ENCODE peak calls at places on chromosomes 6 and 20, in six cellular contexts. C, Y, H, Q, U and J are unnamed samples.

GRCh38 chr6:84422380-84422968 is 195.0 kb upstream of the CEP162 start:
- ATAC-seq in C (peak; percentile 97), Y (peak; percentile 81), H (no peak), Q (no peak), U (no peak), J (no peak)

GRCh38 chr6:167588181-167588919 is 238.4 kb upstream of the AFDN start:
- ATAC-seq in C (peak; percentile 70), Y (peak; percentile 43), H (no peak), Q (no peak), U (no peak), J (no peak)

GRCh38 chr6:44825284-44825683 is 437.8 kb downstream of the CDC5L start:
- ATAC-seq in C (no peak), Y (no peak), H (no peak), Q (no peak), U (no peak), J (no peak)

GRCh38 chr20:25223179-25223661 is 24.7 kb upstream of the PYGB start:
- ATAC-seq in C (peak; percentile 88), Y (no peak), H (peak; percentile 22), Q (no peak), U (peak; percentile 96), J (peak; percentile 91)

GRCh38 chr6:52994789-52995078 is 350 bp downstream of the GSTA4 start:
- ATAC-seq in C (peak; percentile 72), Y (peak; percentile 2), H (peak; percentile 62), Q (peak; percentile 21), U (peak; percentile 19), J (peak; percentile 3)

GRCh38 chr6:116229287-116229913 is 24.5 kb downstream of the TSPYL4 start:
- ATAC-seq in C (no peak), Y (no peak), H (peak; percentile 55), Q (no peak), U (no peak), J (no peak)

GRCh38 chr6:8182857-8183256 is 80.5 kb upstream of the EEF1E1 start:
- ATAC-seq in C (no peak), Y (no peak), H (no peak), Q (no peak), U (no peak), J (no peak)

GRCh38 chr6:156905801-156906200 is 128.6 kb downstream of the ARID1B start:
- ATAC-seq in C (no peak), Y (no peak), H (no peak), Q (no peak), U (no peak), J (no peak)

GRCh38 chr20:38833857-38834164 is 28.3 kb downstream of the PPP1R16B start:
- ATAC-seq in C (no peak), Y (no peak), H (peak; percentile 74), Q (peak; percentile 94), U (peak; percentile 73), J (peak; percentile 62)

GRCh38 chr6:136181858-136182257 is 68.3 kb downstream of the MTFR2 start:
- ATAC-seq in C (no peak), Y (peak; percentile 60), H (no peak), Q (no peak), U (no peak), J (no peak)

GRCh38 chr20:62019881-62020492 is 45.7 kb downstream of the TAF4 start:
- ATAC-seq in C (no peak), Y (no peak), H (no peak), Q (no peak), U (no peak), J (no peak)

GRCh38 chr6:53240763-53241162 is 92.1 kb upstream of the GCM1 start:
- ATAC-seq in C (no peak), Y (no peak), H (no peak), Q (peak; percentile 72), U (peak; percentile 58), J (peak; percentile 54)

GRCh38 chr6:144500886-144501285 is 215.8 kb downstream of the UTRN start:
- ATAC-seq in C (no peak), Y (no peak), H (no peak), Q (no peak), U (peak; percentile 61), J (peak; percentile 71)

GRCh38 chr6:13554929-13555333 is 19.5 kb upstream of the SIRT5 start:
- ATAC-seq in C (no peak), Y (peak; percentile 62), H (no peak), Q (no peak), U (no peak), J (no peak)

GRCh38 chr6:3334579-3334978 is 75.8 kb downstream of the PSMG4 start:
- ATAC-seq in C (no peak), Y (no peak), H (no peak), Q (no peak), U (no peak), J (no peak)

GRCh38 chr6:24004062-24004461 is 122.0 kb upstream of the NRSN1 start:
- ATAC-seq in C (no peak), Y (no peak), H (no peak), Q (no peak), U (no peak), J (no peak)

GRCh38 chr6:53496797-53497196 is 48.1 kb downstream of the GCLC start:
- ATAC-seq in C (peak; percentile 76), Y (no peak), H (no peak), Q (no peak), U (no peak), J (peak; percentile 25)

GRCh38 chr6:37850728-37851285 is 31.3 kb downstream of the ZFAND3 start:
- ATAC-seq in C (no peak), Y (no peak), H (no peak), Q (peak; percentile 32), U (peak; percentile 66), J (no peak)

GRCh38 chr6:83514877-83515466 is 2.6 kb downstream of the PRSS35 start:
- ATAC-seq in C (no peak), Y (no peak), H (peak; percentile 47), Q (no peak), U (peak; percentile 42), J (no peak)

GRCh38 chr6:166532302-166532701 is 54.2 kb downstream of the RAMACL start:
- ATAC-seq in C (no peak), Y (no peak), H (no peak), Q (no peak), U (no peak), J (no peak)

GRCh38 chr20:20423117-20423516 is 55.2 kb downstream of the INSM1 start:
- ATAC-seq in C (no peak), Y (no peak), H (no peak), Q (no peak), U (no peak), J (no peak)

GRCh38 chr6:101614774-101615173 is 221.3 kb downstream of the GRIK2 start:
- ATAC-seq in C (no peak), Y (no peak), H (no peak), Q (no peak), U (peak; percentile 34), J (peak; percentile 45)

GRCh38 chr6:170305772-170306323 is 710 bp upstream of the FAM120B start:
- ATAC-seq in C (no peak), Y (no peak), H (no peak), Q (no peak), U (no peak), J (no peak)

GRCh38 chr6:167091149-167092107 is 31.5 kb upstream of the CCR6 start:
- ATAC-seq in C (no peak), Y (no peak), H (peak; percentile 35), Q (peak; percentile 47), U (no peak), J (peak; percentile 18)

GRCh38 chr6:25727028-25727427 is 27.5 kb upstream of the SLC17A4 start:
- ATAC-seq in C (no peak), Y (no peak), H (no peak), Q (no peak), U (no peak), J (no peak)

GRCh38 chr6:160795716-160796115 is 93.7 kb downstream of the PLG start:
- ATAC-seq in C (no peak), Y (no peak), H (no peak), Q (no peak), U (no peak), J (no peak)

GRCh38 chr6:27019651-27020552 is 227.6 kb upstream of the PRSS16 start:
- ATAC-seq in C (peak; percentile 98), Y (peak; percentile 97), H (no peak), Q (peak; percentile 39), U (peak; percentile 75), J (peak; percentile 93)

GRCh38 chr6:127243501-127243900 is 23.2 kb upstream of the RNF146 start:
- ATAC-seq in C (no peak), Y (no peak), H (no peak), Q (no peak), U (no peak), J (no peak)

GRCh38 chr20:44714701-44715494 is at the start of gene CCN5:
- ATAC-seq in C (peak; percentile 75), Y (peak; percentile 85), H (no peak), Q (no peak), U (no peak), J (no peak)

GRCh38 chr20:45087115-45087785 is 13.7 kb downstream of the KCNS1 start:
- ATAC-seq in C (no peak), Y (no peak), H (no peak), Q (no peak), U (no peak), J (no peak)

GRCh38 chr6:8736046-8736877 is 300.9 kb upstream of the SLC35B3 start:
- ATAC-seq in C (no peak), Y (no peak), H (no peak), Q (no peak), U (no peak), J (no peak)

GRCh38 chr6:142756215-142756630 is 188.8 kb downstream of the HIVEP2 start:
- ATAC-seq in C (no peak), Y (peak; percentile 64), H (no peak), Q (no peak), U (peak; percentile 57), J (peak; percentile 80)

GRCh38 chr20:61896058-61896961 is 169.4 kb downstream of the TAF4 start:
- ATAC-seq in C (peak; percentile 80), Y (peak; percentile 20), H (peak; percentile 94), Q (no peak), U (peak; percentile 71), J (no peak)

GRCh38 chr20:18020931-18021330 is 36.8 kb downstream of the OVOL2 start:
- ATAC-seq in C (no peak), Y (no peak), H (no peak), Q (no peak), U (no peak), J (no peak)

GRCh38 chr6:151408858-151409257 is 17.5 kb upstream of the ZBTB2 start:
- ATAC-seq in C (no peak), Y (no peak), H (no peak), Q (no peak), U (no peak), J (no peak)

GRCh38 chr20:53852025-53852424 is 218.4 kb downstream of the BCAS1 start:
- ATAC-seq in C (no peak), Y (no peak), H (no peak), Q (no peak), U (no peak), J (no peak)

GRCh38 chr6:134422426-134423231 is 104.7 kb upstream of the SGK1 start:
- ATAC-seq in C (peak; percentile 83), Y (peak; percentile 43), H (no peak), Q (no peak), U (no peak), J (peak; percentile 75)

GRCh38 chr6:154386848-154387717 is 30.5 kb upstream of the IPCEF1 start:
- ATAC-seq in C (peak; percentile 70), Y (no peak), H (no peak), Q (no peak), U (no peak), J (no peak)

GRCh38 chr6:106055442-106055975 is 30.6 kb upstream of the PRDM1 start:
- ATAC-seq in C (no peak), Y (no peak), H (no peak), Q (no peak), U (no peak), J (no peak)

GRCh38 chr20:38893056-38893455 is 33.2 kb upstream of the FAM83D start:
- ATAC-seq in C (no peak), Y (no peak), H (no peak), Q (peak; percentile 19), U (no peak), J (peak; percentile 18)